ENCODE peak calls at places on chromosomes 3 and 15, in ten cellular contexts. N is activated CD8-positive, alpha-beta memory T cell treated with anti-CD3 and anti-CD28 coated beads for 1 hour; W is EL; I is NCI-H1436; S is Ammon's horn; Z is nucleus accumbens; V is naive B cell; K is stimulated activated CD4-positive, alpha-beta T cell treated with anti-CD3 and anti-CD28 coated beads, Interleukin-4, amount 100 ng/mL, for 48 hours; J is activated effector memory CD4-positive, alpha-beta T cell treated with Interleukin-2 at 50 U/mL for 16 hours; D is esophagus muscularis mucosa. T is an unnamed sample.

GRCh38 chr15:80202641-80203360 is 49.2 kb downstream of the CTXND1 start:
- DNase-seq in K (no peak), Z (no peak), I (no peak), V (no peak), S (no peak), D (peak), W (no peak), N (no peak), J (no peak), T (no peak)

GRCh38 chr15:23642413-23643044 is 5.1 kb downstream of the MAGEL2 start:
- DNase-seq in S (peak), I (peak), J (no peak), K (peak), V (peak), W (peak), N (no peak), Z (no peak), D (no peak), T (peak)

GRCh38 chr3:186125118-186125517 is 16.2 kb upstream of the ETV5 start:
- DNase-seq in Z (no peak), N (no peak), V (no peak), S (no peak), I (no peak), K (no peak), W (no peak), J (no peak), D (no peak), T (no peak)

GRCh38 chr3:27544372-27544865 is 60.2 kb upstream of the SLC4A7 start:
- DNase-seq in D (no peak), W (peak), J (no peak), N (no peak), I (no peak), V (no peak), Z (no peak), S (no peak), K (no peak), T (peak)

GRCh38 chr15:33149919-33150318 is 44.6 kb downstream of the FMN1 start:
- DNase-seq in V (no peak), Z (no peak), I (no peak), N (no peak), D (no peak), J (no peak), W (no peak), K (no peak), S (no peak), T (no peak)

GRCh38 chr3:63979093-63979492 is 44.2 kb downstream of the PSMD6 start:
- DNase-seq in I (no peak), W (peak), J (no peak), N (no peak), Z (no peak), V (no peak), K (no peak), D (no peak), S (no peak), T (no peak)

GRCh38 chr3:150235799-150236198 is 172.3 kb upstream of the TSC22D2 start:
- DNase-seq in J (no peak), D (no peak), N (no peak), Z (no peak), V (no peak), I (no peak), K (no peak), W (peak), S (no peak), T (no peak)

GRCh38 chr3:22361465-22361864 is 610.5 kb upstream of the ZNF385D start:
- DNase-seq in J (no peak), D (no peak), W (no peak), N (no peak), V (no peak), I (no peak), Z (no peak), K (no peak), S (no peak), T (peak)

GRCh38 chr3:106457278-106458210 is 588.7 kb upstream of the CBLB start:
- DNase-seq in Z (no peak), D (no peak), I (peak), N (no peak), V (no peak), W (peak), J (no peak), K (no peak), S (peak), T (peak)

GRCh38 chr15:89469331-89470107 is 26.9 kb downstream of the RHCG start:
- DNase-seq in S (no peak), K (no peak), W (no peak), N (no peak), V (no peak), J (no peak), Z (no peak), I (peak), D (no peak), T (peak)

GRCh38 chr3:143170043-143170442 is 50.5 kb downstream of the CHST2 start:
- DNase-seq in K (no peak), N (no peak), S (no peak), J (no peak), I (no peak), W (no peak), V (no peak), Z (no peak), D (no peak), T (no peak)

GRCh38 chr3:108891833-108892232 is 61.8 kb downstream of the GUCA1C start:
- DNase-seq in Z (no peak), J (no peak), K (no peak), V (no peak), N (no peak), I (no peak), W (no peak), S (no peak), D (no peak), T (no peak)

GRCh38 chr3:186025161-186025560 is 83.7 kb downstream of the ETV5 start:
- DNase-seq in W (peak), I (no peak), J (no peak), K (peak), V (no peak), Z (no peak), S (no peak), D (peak), N (no peak), T (no peak)

GRCh38 chr3:51929420-51930003 is 12.2 kb downstream of the RRP9 start:
- DNase-seq in V (no peak), D (no peak), K (no peak), W (no peak), N (no peak), S (no peak), J (no peak), I (no peak), Z (no peak), T (no peak)

GRCh38 chr15:86961669-86962068 is 882.0 kb downstream of the AGBL1 start:
- DNase-seq in N (no peak), D (no peak), S (no peak), J (no peak), Z (no peak), K (no peak), I (no peak), W (no peak), V (no peak), T (no peak)

GRCh38 chr3:120331071-120331470 is 18.1 kb downstream of the LRRC58 start:
- DNase-seq in Z (no peak), K (no peak), N (no peak), W (no peak), I (no peak), V (no peak), J (no peak), D (no peak), S (no peak), T (peak)

GRCh38 chr3:156792945-156793344 is 33.2 kb upstream of the LEKR1 start:
- DNase-seq in S (no peak), N (no peak), J (no peak), I (no peak), K (no peak), D (no peak), W (peak), Z (no peak), V (no peak), T (peak)

GRCh38 chr15:39743611-39744010 is 39.0 kb downstream of the FSIP1 start:
- DNase-seq in D (no peak), K (no peak), Z (no peak), S (no peak), V (no peak), W (no peak), I (no peak), J (no peak), N (no peak), T (no peak)

GRCh38 chr3:13544293-13544831 is 4.6 kb upstream of the FBLN2 start:
- DNase-seq in V (peak), S (no peak), D (no peak), K (peak), J (peak), N (peak), I (no peak), Z (no peak), W (peak), T (no peak)

T was measured in MV-4-11.